ENCODE peak calls at places on chromosomes 11 and 22, in seven cellular contexts. Z is A549, V is kidney, D is fibroblast of lung, O is H1, M is MM.1S, R is fibroblast of the aortic adventitia. L is an unnamed sample.

GRCh38 chr11:71542856-71543743 is 5.1 kb upstream of the KRTAP5-9 start:
- DNase-seq in Z (no peak), V (no peak), D (no peak), O (no peak), M (no peak), R (peak; percentile 3), L (no peak)

GRCh38 chr11:134951305-134951700 is 539.3 kb upstream of the B3GAT1 start:
- DNase-seq in Z (no peak), V (no peak), D (peak; percentile 67), O (no peak), M (no peak), R (peak; percentile 72), L (no peak)

GRCh38 chr11:75667268-75667830 is 1.5 kb downstream of the MAP6 start:
- DNase-seq in Z (peak; percentile 60), V (peak; percentile 81), D (no peak), O (peak; percentile 71), M (no peak), R (no peak), L (no peak)

GRCh38 chr11:12746593-12747097 is 72.4 kb downstream of the TEAD1 start:
- DNase-seq in Z (peak; percentile 52), V (peak; percentile 91), D (peak; percentile 91), O (peak; percentile 82), M (no peak), R (peak; percentile 78), L (peak; percentile 90)

GRCh38 chr22:50222508-50222907 is 21.7 kb downstream of the SELENOO start:
- DNase-seq in Z (no peak), V (no peak), D (no peak), O (no peak), M (no peak), R (no peak), L (no peak)

GRCh38 chr11:90774727-90775572 is 552.1 kb upstream of the CHORDC1 start:
- DNase-seq in Z (no peak), V (no peak), D (no peak), O (peak; percentile 48), M (no peak), R (no peak), L (no peak)

GRCh38 chr11:27395556-27396258 is 32.7 kb upstream of the CCDC34 start:
- DNase-seq in Z (peak; percentile 97), V (no peak), D (peak; percentile 14), O (no peak), M (no peak), R (no peak), L (no peak)

GRCh38 chr22:40022536-40023225 is 27.9 kb downstream of the FAM83F start:
- DNase-seq in Z (no peak), V (peak; percentile 43), D (no peak), O (no peak), M (no peak), R (no peak), L (no peak)

GRCh38 chr22:27224485-27225364 is 567.3 kb downstream of the MIAT start:
- DNase-seq in Z (no peak), V (no peak), D (no peak), O (no peak), M (no peak), R (peak; percentile 94), L (peak; percentile 29)

GRCh38 chr11:84722583-84723108 is 904.5 kb downstream of the DLG2 start:
- DNase-seq in Z (peak; percentile 12), V (no peak), D (no peak), O (no peak), M (peak; percentile 39), R (no peak), L (no peak)

GRCh38 chr11:74033046-74033445 is 24.2 kb upstream of the UCP3 start:
- DNase-seq in Z (no peak), V (no peak), D (no peak), O (no peak), M (no peak), R (no peak), L (no peak)

GRCh38 chr22:27545071-27545470 is 256.5 kb downstream of the MN1 start:
- DNase-seq in Z (no peak), V (no peak), D (no peak), O (no peak), M (no peak), R (no peak), L (no peak)

GRCh38 chr22:39592104-39593060 is 21.8 kb downstream of the CACNA1I start:
- DNase-seq in Z (peak; percentile 71), V (peak; percentile 87), D (peak; percentile 77), O (no peak), M (no peak), R (peak; percentile 56), L (no peak)

GRCh38 chr22:49938565-49939136 is 20.2 kb downstream of the CRELD2 start:
- DNase-seq in Z (no peak), V (no peak), D (no peak), O (no peak), M (no peak), R (no peak), L (no peak)

GRCh38 chr11:70782401-70782913 is 384.1 kb downstream of the CTTN start:
- DNase-seq in Z (no peak), V (no peak), D (no peak), O (no peak), M (no peak), R (no peak), L (no peak)

GRCh38 chr11:106271686-106272085 is 194.2 kb downstream of the AASDHPPT start:
- DNase-seq in Z (no peak), V (no peak), D (no peak), O (no peak), M (no peak), R (peak; percentile 37), L (no peak)

GRCh38 chr11:607971-608659 is 7.6 kb downstream of the IRF7 start:
- DNase-seq in Z (no peak), V (peak; percentile 77), D (no peak), O (no peak), M (no peak), R (no peak), L (no peak)

GRCh38 chr11:86116996-86117705 is 48.3 kb upstream of the PICALM start:
- DNase-seq in Z (peak; percentile 30), V (no peak), D (no peak), O (no peak), M (no peak), R (peak; percentile 56), L (no peak)

GRCh38 chr11:86118201-86118600 is 49.3 kb upstream of the PICALM start:
- DNase-seq in Z (no peak), V (no peak), D (no peak), O (no peak), M (no peak), R (no peak), L (no peak)

GRCh38 chr11:86116386-86116726 is 47.5 kb upstream of the PICALM start:
- DNase-seq in Z (peak; percentile 52), V (no peak), D (peak; percentile 34), O (no peak), M (peak; percentile 47), R (peak; percentile 93), L (no peak)

GRCh38 chr11:86117706-86118050 is 48.8 kb upstream of the PICALM start:
- DNase-seq in Z (no peak), V (no peak), D (no peak), O (no peak), M (no peak), R (no peak), L (no peak)

GRCh38 chr11:86115542-86116385 is 46.9 kb upstream of the PICALM start:
- DNase-seq in Z (peak; percentile 27), V (no peak), D (no peak), O (no peak), M (no peak), R (peak; percentile 39), L (no peak)
- TF ChIP-seq CTCF in Z (no peak), V (no peak), D (peak; percentile 6), O (no peak), M (peak; percentile 10), R (peak; percentile 23), L (no peak)

GRCh38 chr11:77071671-77072605 is 5.2 kb downstream of the CAPN5 start:
- DNase-seq in Z (no peak), V (no peak), D (peak; percentile 19), O (no peak), M (no peak), R (no peak), L (no peak)
- TF ChIP-seq CTCF in Z (no peak), V (no peak), D (no peak), O (no peak), M (no peak), R (no peak), L (no peak)

GRCh38 chr22:38110863-38111852 is 674 bp upstream of the BAIAP2L2 start:
- DNase-seq in Z (peak; percentile 74), V (peak; percentile 55), D (no peak), O (no peak), M (no peak), R (peak; percentile 46), L (no peak)
- TF ChIP-seq CTCF in Z (no peak), V (no peak), D (no peak), O (no peak), M (no peak), R (no peak), L (no peak)

DNA sequence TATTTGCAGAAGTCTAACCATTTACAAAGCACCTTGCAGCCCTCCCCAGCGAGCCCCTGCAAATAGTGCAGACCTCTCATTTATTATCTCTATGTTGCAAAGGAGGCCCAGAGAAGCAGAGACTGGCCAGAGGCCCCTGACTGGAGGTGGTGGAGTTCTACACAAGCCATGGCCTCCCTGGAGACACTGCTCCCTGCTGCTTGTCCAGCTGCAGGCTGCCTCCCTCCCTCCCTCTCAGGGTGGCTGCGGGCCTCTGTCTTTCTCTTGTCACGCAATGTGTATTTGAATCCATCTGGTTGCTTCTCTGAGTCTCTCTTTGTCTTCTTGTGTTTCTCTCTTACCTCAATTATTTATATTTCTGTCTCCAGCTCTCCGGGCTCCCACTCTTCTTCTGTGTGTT is 59.1 kb upstream of the PRDM11 start:
- DNase-seq in Z (no peak), V (peak; percentile 59), D (no peak), O (no peak), M (no peak), R (no peak), L (no peak)
- TF ChIP-seq CTCF in Z (no peak), V (no peak), D (no peak), O (no peak), M (no peak), R (no peak), L (no peak)

GRCh38 chr22:19002684-19003038 is 66.6 kb upstream of the PRODH start:
- DNase-seq in Z (no peak), V (no peak), D (no peak), O (no peak), M (no peak), R (no peak), L (no peak)
- TF ChIP-seq CTCF in Z (no peak), V (no peak), D (no peak), O (no peak), M (no peak), R (no peak), L (no peak)

DNA sequence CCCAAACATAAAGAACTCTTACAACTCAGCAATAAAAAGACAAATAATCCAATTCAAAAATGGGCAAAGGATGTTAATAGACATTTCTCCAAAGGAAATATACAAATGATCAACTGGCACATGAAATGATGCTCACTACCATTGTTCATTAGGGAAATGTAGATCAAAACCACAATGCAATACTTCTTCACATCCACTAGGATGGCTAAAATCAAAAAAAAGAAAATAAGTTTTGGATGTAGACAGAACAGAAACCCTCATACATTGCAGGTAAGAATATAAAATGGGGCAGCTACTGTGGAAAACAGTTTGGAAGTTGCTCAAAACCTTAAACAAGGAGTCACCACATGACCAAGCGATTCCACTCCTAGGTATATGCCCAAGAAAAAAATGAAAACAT is 16.3 kb downstream of the SIK3 start:
- DNase-seq in Z (no peak), V (no peak), D (no peak), O (no peak), M (no peak), R (no peak), L (no peak)
- TF ChIP-seq CTCF in Z (no peak), V (no peak), D (no peak), O (no peak), M (peak; percentile 22), R (no peak), L (peak; percentile 38)